ENCODE peak calls at places on chromosomes 13 and 19, in four cellular contexts. J, Q, O and W are unnamed samples.

GRCh38 chr13:20669162-20669561 is 34.3 kb upstream of the IL17D start:
- DNase-seq in Q (no peak), J (no peak), O (no peak), W (peak)

GRCh38 chr13:51614350-51614786 is 30.1 kb downstream of the WDFY2 start:
- DNase-seq in O (peak), J (peak), Q (no peak), W (peak)

GRCh38 chr19:10274589-10274988 is 3.7 kb downstream of the ICAM1 start:
- DNase-seq in O (no peak), J (no peak), Q (no peak), W (no peak)

GRCh38 chr13:97134364-97135095 is 87.6 kb upstream of the MBNL2 start:
- DNase-seq in J (no peak), Q (no peak), O (peak), W (no peak)

GRCh38 chr19:2424686-2425621 is 2.4 kb downstream of the TIMM13 start:
- DNase-seq in O (peak), J (no peak), Q (peak), W (no peak)

GRCh38 chr19:708154-709141 is at the start of gene PALM:
- DNase-seq in O (no peak), J (no peak), Q (peak), W (no peak)

GRCh38 chr13:101523154-101523669 is 70.7 kb downstream of the ITGBL1 start:
- DNase-seq in O (no peak), J (no peak), Q (no peak), W (no peak)

GRCh38 chr13:19181621-19182485 is at the start of gene TUBA3C:
- DNase-seq in J (no peak), O (no peak), Q (no peak), W (no peak)